ENCODE peak calls at places on chromosome 7, in seven cellular contexts. U is cerebellar cortex, V is mammary epithelial cell, E is right lobe of liver, Z is endothelial cell of umbilical vein, R is EL, W is Daoy. M is an unnamed sample.

GRCh38 chr7:155581954-155582353 is 35.6 kb upstream of the CNPY1 start:
- DNase-seq in U (no peak), V (no peak), E (no peak), Z (no peak), R (no peak), W (no peak), M (no peak)

GRCh38 chr7:35726654-35727053 is 31.7 kb upstream of the HERPUD2 start:
- DNase-seq in U (no peak), V (no peak), E (no peak), Z (no peak), R (no peak), W (no peak), M (no peak)

GRCh38 chr7:139328375-139328774 is 12.8 kb upstream of the FMC1 start:
- DNase-seq in U (no peak), V (peak; percentile 82), E (no peak), Z (no peak), R (peak; percentile 81), W (peak; percentile 54), M (peak; percentile 66)

GRCh38 chr7:122397381-122397780 is 92.8 kb upstream of the FEZF1 start:
- DNase-seq in U (no peak), V (no peak), E (no peak), Z (no peak), R (no peak), W (no peak), M (no peak)

GRCh38 chr7:134709197-134709596 is 62.5 kb downstream of the BPGM start:
- DNase-seq in U (no peak), V (no peak), E (no peak), Z (peak; percentile 31), R (peak; percentile 25), W (no peak), M (no peak)

GRCh38 chr7:20993693-20994092 is 207.0 kb upstream of the SP8 start:
- DNase-seq in U (no peak), V (no peak), E (no peak), Z (no peak), R (no peak), W (no peak), M (no peak)

GRCh38 chr7:18027628-18028027 is at the start of gene PRPS1L1:
- DNase-seq in U (no peak), V (no peak), E (no peak), Z (no peak), R (no peak), W (no peak), M (no peak)

GRCh38 chr7:3064077-3064476 is 20.4 kb upstream of the CARD11 start:
- DNase-seq in U (no peak), V (no peak), E (no peak), Z (no peak), R (no peak), W (no peak), M (no peak)

GRCh38 chr7:99111591-99111990 is 32.3 kb downstream of the SMURF1 start:
- DNase-seq in U (no peak), V (no peak), E (no peak), Z (no peak), R (no peak), W (no peak), M (no peak)

GRCh38 chr7:1934756-1935155 is 264.7 kb downstream of the ELFN1 start:
- DNase-seq in U (peak; percentile 73), V (no peak), E (no peak), Z (no peak), R (no peak), W (no peak), M (no peak)

GRCh38 chr7:103113164-103113563 is 35.7 kb downstream of the NAPEPLD start:
- DNase-seq in U (no peak), V (peak; percentile 98), E (no peak), Z (no peak), R (peak; percentile 93), W (peak; percentile 99), M (peak; percentile 95)

GRCh38 chr7:1081931-1082401 is 5.9 kb upstream of the GPER1 start:
- DNase-seq in U (no peak), V (no peak), E (no peak), Z (peak; percentile 26), R (peak; percentile 34), W (peak; percentile 67), M (peak; percentile 79)

GRCh38 chr7:139679731-139680594 is 97.8 kb downstream of the HIPK2 start:
- DNase-seq in U (no peak), V (no peak), E (peak; percentile 66), Z (peak; percentile 77), R (peak; percentile 35), W (peak; percentile 78), M (no peak)

GRCh38 chr7:2015251-2015871 is 217.4 kb downstream of the MAD1L1 start:
- DNase-seq in U (no peak), V (no peak), E (no peak), Z (no peak), R (no peak), W (no peak), M (no peak)

GRCh38 chr7:17613338-17614041 is 315.0 kb downstream of the AHR start:
- DNase-seq in U (no peak), V (no peak), E (no peak), Z (no peak), R (no peak), W (no peak), M (no peak)

GRCh38 chr7:156368459-156368858 is 272.1 kb upstream of the RNF32 start:
- DNase-seq in U (no peak), V (no peak), E (no peak), Z (no peak), R (no peak), W (no peak), M (no peak)

GRCh38 chr7:41624818-41625217 is 78.1 kb downstream of the INHBA start:
- DNase-seq in U (no peak), V (peak; percentile 21), E (no peak), Z (no peak), R (peak; percentile 20), W (no peak), M (no peak)

GRCh38 chr7:77799078-77799964 is 748 bp downstream of the PHTF2 start:
- DNase-seq in U (peak; percentile 58), V (peak; percentile 17), E (peak; percentile 53), Z (peak; percentile 61), R (peak; percentile 48), W (peak; percentile 29), M (peak; percentile 45)

GRCh38 chr7:51649-52048 is 140.7 kb upstream of the FAM20C start:
- DNase-seq in U (no peak), V (no peak), E (no peak), Z (no peak), R (no peak), W (no peak), M (no peak)

GRCh38 chr7:108442039-108442568 is 14.1 kb downstream of the NRCAM start:
- DNase-seq in U (no peak), V (peak; percentile 71), E (no peak), Z (peak; percentile 43), R (no peak), W (peak; percentile 51), M (no peak)

GRCh38 chr7:157729566-157729965 is 392.8 kb downstream of the DNAJB6 start:
- DNase-seq in U (no peak), V (no peak), E (no peak), Z (no peak), R (no peak), W (no peak), M (no peak)

GRCh38 chr7:145599376-145599775 is 517.2 kb upstream of the CNTNAP2 start:
- DNase-seq in U (no peak), V (no peak), E (no peak), Z (no peak), R (no peak), W (no peak), M (no peak)

GRCh38 chr7:102119213-102119651 is 167.4 kb upstream of the SH2B2 start:
- DNase-seq in U (no peak), V (peak; percentile 64), E (no peak), Z (no peak), R (no peak), W (no peak), M (no peak)

GRCh38 chr7:27605689-27606269 is 56.9 kb downstream of the HIBADH start:
- DNase-seq in U (no peak), V (peak; percentile 23), E (no peak), Z (peak; percentile 63), R (peak; percentile 56), W (peak; percentile 55), M (peak; percentile 72)